ENCODE peak calls at places on chromosomes 2 and 18, in six cellular contexts. One of them, this sample, is unnamed.
A peak's percentile ranks its signal among the peaks of the same experiment; 100 is the strongest.

GRCh38 chr2:176182671-176183070 is 5.8 kb upstream of the HOXD1 start:
- DNase-seq in left lung: no peak
- DNase-seq in iPS-NIHi11: no peak
- DNase-seq in naive B cell: no peak
- DNase-seq in GM12865: no peak
- DNase-seq in HEK293T: no peak
- DNase-seq in this sample: no peak

GRCh38 chr2:155733091-155733870 is 599.2 kb downstream of the NR4A2 start:
- DNase-seq in HEK293T: no peak
- DNase-seq in GM12865: no peak
- DNase-seq in naive B cell: no peak
- DNase-seq in left lung: no peak
- DNase-seq in iPS-NIHi11: no peak
- DNase-seq in this sample: no peak

GRCh38 chr2:239944706-239945551 is 80.2 kb downstream of the NDUFA10 start:
- DNase-seq in naive B cell: no peak
- DNase-seq in iPS-NIHi11: no peak
- DNase-seq in left lung: peak; percentile 93
- DNase-seq in HEK293T: no peak
- DNase-seq in GM12865: no peak
- DNase-seq in this sample: peak; percentile 61

GRCh38 chr2:100390001-100390940 is 27.2 kb downstream of the CHST10 start:
- DNase-seq in HEK293T: no peak
- DNase-seq in iPS-NIHi11: no peak
- DNase-seq in left lung: no peak
- DNase-seq in GM12865: no peak
- DNase-seq in naive B cell: no peak
- DNase-seq in this sample: no peak

GRCh38 chr18:45760443-45761036 is 36.6 kb downstream of the SLC14A1 start:
- DNase-seq in iPS-NIHi11: peak; percentile 82
- DNase-seq in GM12865: no peak
- DNase-seq in HEK293T: peak; percentile 9
- DNase-seq in left lung: no peak
- DNase-seq in naive B cell: no peak
- DNase-seq in this sample: no peak

GRCh38 chr2:197908940-197909339 is 104.5 kb downstream of the PLCL1 start:
- DNase-seq in left lung: no peak
- DNase-seq in GM12865: no peak
- DNase-seq in HEK293T: no peak
- DNase-seq in iPS-NIHi11: no peak
- DNase-seq in naive B cell: no peak
- DNase-seq in this sample: no peak

GRCh38 chr2:23502096-23502495 is 117.1 kb downstream of the KLHL29 start:
- DNase-seq in iPS-NIHi11: no peak
- DNase-seq in naive B cell: no peak
- DNase-seq in HEK293T: no peak
- DNase-seq in GM12865: no peak
- DNase-seq in left lung: no peak
- DNase-seq in this sample: no peak

GRCh38 chr18:39053569-39053968 is 1488.0 kb upstream of the CELF4 start:
- DNase-seq in left lung: no peak
- DNase-seq in naive B cell: no peak
- DNase-seq in HEK293T: no peak
- DNase-seq in GM12865: no peak
- DNase-seq in iPS-NIHi11: no peak
- DNase-seq in this sample: no peak

GRCh38 chr2:122748552-122749011 is 993.1 kb downstream of the TSN start:
- DNase-seq in HEK293T: no peak
- DNase-seq in naive B cell: no peak
- DNase-seq in left lung: no peak
- DNase-seq in iPS-NIHi11: no peak
- DNase-seq in GM12865: no peak
- DNase-seq in this sample: no peak

This sample was measured in GM13977.